ENCODE peak calls at places on chromosomes 6 and 20, in eight cellular contexts. H, N, X, J, P, U, C and E are unnamed samples.

GRCh38 chr20:54148947-54149764 is 24.6 kb downstream of the CYP24A1 start:
- DNase-seq in X (no peak), U (no peak), N (no peak), P (no peak), J (no peak), H (peak), C (peak), E (peak)

GRCh38 chr6:163543311-163543710 is 128.8 kb downstream of the QKI start:
- DNase-seq in N (no peak), P (peak), C (no peak), X (no peak), H (no peak), U (no peak), J (no peak), E (no peak)

GRCh38 chr6:153104220-153104619 is 26.9 kb downstream of the RGS17 start:
- DNase-seq in X (no peak), C (no peak), H (no peak), U (no peak), J (no peak), N (no peak), P (no peak), E (no peak)

GRCh38 chr6:26122402-26122792 is 35.2 kb downstream of the HFE start:
- DNase-seq in C (peak), J (no peak), H (peak), P (peak), X (peak), N (no peak), U (no peak), E (peak)

GRCh38 chr6:114558153-114558552 is 215.3 kb upstream of the HS3ST5 start:
- DNase-seq in H (no peak), U (no peak), C (no peak), J (no peak), P (no peak), X (no peak), N (no peak), E (no peak)

GRCh38 chr6:167915139-167915538 is 82.3 kb upstream of the KIF25 start:
- DNase-seq in H (no peak), N (no peak), J (no peak), C (no peak), P (no peak), U (no peak), X (no peak), E (no peak)

GRCh38 chr20:4787069-4787468 is 65.4 kb downstream of the PRND start:
- DNase-seq in X (no peak), P (no peak), U (no peak), J (no peak), H (no peak), C (no peak), N (no peak), E (peak)

GRCh38 chr20:17969276-17969883 is 562 bp downstream of the MGME1 start:
- DNase-seq in N (peak), J (no peak), C (peak), X (no peak), P (peak), H (peak), U (no peak), E (peak)

GRCh38 chr6:26286168-26286854 is 78.7 kb upstream of the BTN3A2 start:
- DNase-seq in N (peak), P (no peak), J (peak), U (peak), C (peak), X (peak), H (peak), E (peak)

GRCh38 chr6:127134136-127134535 is 15.7 kb downstream of the RSPO3 start:
- DNase-seq in C (no peak), P (no peak), N (no peak), J (no peak), H (no peak), X (no peak), U (no peak), E (no peak)